ENCODE peak calls at places on chromosomes 2 and 18, in eight cellular contexts. U is stimulated activated CD8-positive, alpha-beta memory T cell treated with anti-CD3 and anti-CD28 coated beads, Interleukin-15, amount 100 ng/mL, for 1 hour; D is nucleus accumbens; E is HuH-7.5; A is left colon; W is H7; L is Calu3; V is stimulated activated CD4-positive, alpha-beta T cell treated with anti-CD3 and anti-CD28 coated beads, Interleukin-1b, Interleukin-23, amount 100 ng/mL, for 4 hours. C is an unnamed sample.

GRCh38 chr2:109562421-109562820 is 51.3 kb downstream of the SEPTIN10 start:
- DNase-seq in V (no peak), U (no peak), E (no peak), A (no peak), W (no peak), L (no peak), D (no peak), C (no peak)

GRCh38 chr2:239831272-239831731 is 193.8 kb downstream of the NDUFA10 start:
- DNase-seq in L (no peak), E (no peak), A (peak), W (peak), D (no peak), V (no peak), U (no peak), C (no peak)

GRCh38 chr2:127763776-127764175 is 47.2 kb downstream of the WDR33 start:
- DNase-seq in D (no peak), E (no peak), U (no peak), L (no peak), V (no peak), W (no peak), A (no peak), C (no peak)

GRCh38 chr2:45567974-45568789 is 42.9 kb downstream of the SRBD1 start:
- DNase-seq in A (no peak), W (no peak), D (no peak), E (no peak), V (no peak), U (no peak), L (no peak), C (no peak)

GRCh38 chr2:8684421-8684884 is 2.6 kb downstream of the ID2 start:
- DNase-seq in V (no peak), U (no peak), A (peak), E (peak), W (peak), L (no peak), D (peak), C (no peak)

GRCh38 chr2:233807215-233807865 is 29.2 kb downstream of the MROH2A start:
- DNase-seq in V (no peak), W (no peak), A (no peak), D (no peak), L (peak), U (no peak), E (no peak), C (no peak)

GRCh38 chr2:237667891-237668290 is 40.5 kb downstream of the LRRFIP1 start:
- DNase-seq in A (no peak), L (no peak), W (no peak), V (no peak), U (no peak), E (no peak), D (no peak), C (no peak)

GRCh38 chr18:47899107-47899840 is 31.2 kb downstream of the SMAD2 start:
- DNase-seq in A (no peak), V (no peak), W (no peak), L (no peak), D (no peak), U (no peak), E (no peak), C (no peak)

GRCh38 chr18:34697233-34697632 is 12.9 kb upstream of the DTNA start:
- DNase-seq in U (no peak), E (no peak), D (no peak), L (no peak), W (no peak), A (no peak), V (no peak), C (no peak)

GRCh38 chr18:59357928-59358327 is 1.1 kb downstream of the LMAN1 start:
- DNase-seq in L (no peak), V (no peak), D (no peak), A (no peak), E (no peak), U (no peak), W (no peak), C (no peak)

GRCh38 chr2:75100011-75100680 is 99.2 kb downstream of the TACR1 start:
- DNase-seq in L (no peak), V (no peak), A (no peak), W (no peak), E (no peak), U (no peak), D (peak), C (no peak)

GRCh38 chr2:215900203-215900611 is 113.1 kb downstream of the MREG start:
- DNase-seq in W (no peak), D (no peak), L (no peak), U (no peak), A (no peak), E (no peak), V (no peak), C (no peak)

GRCh38 chr2:54456526-54457325 is 599 bp downstream of the SPTBN1 start:
- DNase-seq in E (peak), A (no peak), D (peak), V (no peak), L (peak), U (no peak), W (peak), C (no peak)

GRCh38 chr2:182870227-182870626 is 3.8 kb upstream of the FRZB start:
- DNase-seq in W (peak), E (no peak), A (no peak), D (no peak), L (peak), U (no peak), V (no peak), C (no peak)

GRCh38 chr2:55057474-55057873 is 7.2 kb upstream of the RTN4 start:
- DNase-seq in W (no peak), U (no peak), D (no peak), A (no peak), E (no peak), V (no peak), L (no peak), C (no peak)

C was measured in NCI-H1417 treated with DMSO at 0.1 percent for 48 hours.